ENCODE peak calls at places on chromosome 9, in ten cellular contexts. G is aorta, U is T-helper 17 cell, W is Caki2, X is epithelial cell of esophagus, Q is HS-5, C is AG08396, E is NCI-H2081, T is body of pancreas, O is heart left ventricle. A is an unnamed sample.
A peak's percentile ranks its signal among the peaks of the same experiment; 100 is the strongest.

GRCh38 chr9:135419106-135419505 is 60.5 kb upstream of the PPP1R26 start:
- DNase-seq in G (peak; percentile 69), U (no peak), W (no peak), X (no peak), Q (no peak), C (peak; percentile 2), E (no peak), T (no peak), O (peak; percentile 19), A (no peak)

GRCh38 chr9:120603010-120603409 is 23.0 kb upstream of the CDK5RAP2 start:
- DNase-seq in G (no peak), U (no peak), W (no peak), X (no peak), Q (no peak), C (no peak), E (no peak), T (no peak), O (no peak), A (no peak)

GRCh38 chr9:20624201-20625002 is 2.1 kb upstream of the MLLT3 start:
- DNase-seq in G (no peak), U (no peak), W (peak; percentile 59), X (peak; percentile 80), Q (no peak), C (peak; percentile 55), E (peak; percentile 84), T (peak; percentile 65), O (peak; percentile 66), A (no peak)

GRCh38 chr9:34584970-34585369 is 4.6 kb downstream of the CNTFR start:
- DNase-seq in G (no peak), U (no peak), W (no peak), X (peak; percentile 43), Q (no peak), C (no peak), E (no peak), T (no peak), O (no peak), A (no peak)

GRCh38 chr9:15018238-15018637 is 108.0 kb upstream of the FREM1 start:
- DNase-seq in G (no peak), U (no peak), W (no peak), X (peak; percentile 52), Q (no peak), C (no peak), E (no peak), T (no peak), O (no peak), A (no peak)

GRCh38 chr9:34190996-34191892 is 12.4 kb downstream of the UBAP1 start:
- DNase-seq in G (no peak), U (no peak), W (peak; percentile 54), X (peak; percentile 42), Q (no peak), C (no peak), E (peak; percentile 56), T (no peak), O (no peak), A (no peak)

GRCh38 chr9:21994526-21994995 is at the start of gene CDKN2B-AS1:
- DNase-seq in G (peak; percentile 80), U (no peak), W (no peak), X (peak; percentile 69), Q (peak; percentile 56), C (peak; percentile 70), E (peak; percentile 89), T (peak; percentile 36), O (peak; percentile 71), A (no peak)

GRCh38 chr9:88537743-88538055 is 2.7 kb downstream of the NXNL2 start:
- DNase-seq in G (peak; percentile 84), U (no peak), W (peak; percentile 98), X (peak; percentile 39), Q (peak; percentile 24), C (peak; percentile 86), E (no peak), T (no peak), O (no peak), A (peak; percentile 84)

GRCh38 chr9:114513050-114513951 is 8.0 kb upstream of the WHRN start:
- DNase-seq in G (no peak), U (no peak), W (no peak), X (no peak), Q (no peak), C (no peak), E (no peak), T (no peak), O (no peak), A (no peak)

A was measured in AG09309.